ENCODE peak calls at places on chromosomes 4 and X, in six cellular contexts. I, O, V, Z, S and Q are unnamed samples.

GRCh38 chr4:99090511-99090910 is 1.9 kb upstream of the ADH5 start:
- DNase-seq in I (no peak), O (no peak), V (peak; percentile 15), Z (no peak), S (peak; percentile 41), Q (no peak)

GRCh38 chrX:18290200-18290599 is 64.3 kb downstream of the SCML2 start:
- DNase-seq in I (no peak), O (no peak), V (no peak), Z (no peak), S (no peak), Q (no peak)

GRCh38 chrX:147910607-147911006 is 1.1 kb upstream of the FMR1 start:
- DNase-seq in I (no peak), O (no peak), V (no peak), Z (no peak), S (no peak), Q (no peak)

GRCh38 chrX:13893826-13894225 is 76.9 kb upstream of the GPM6B start:
- DNase-seq in I (no peak), O (no peak), V (peak; percentile 32), Z (no peak), S (no peak), Q (no peak)

GRCh38 chrX:153643431-153644351 is 3.3 kb upstream of the DUSP9 start:
- DNase-seq in I (peak; percentile 79), O (no peak), V (no peak), Z (no peak), S (no peak), Q (peak; percentile 12)

GRCh38 chr4:82044141-82044993 is 329.4 kb downstream of the HNRNPD start:
- DNase-seq in I (peak; percentile 89), O (peak; percentile 33), V (peak; percentile 53), Z (no peak), S (peak; percentile 54), Q (peak; percentile 84)

GRCh38 chrX:23953908-23954269 is 46.1 kb downstream of the CXorf58 start:
- DNase-seq in I (peak; percentile 23), O (no peak), V (no peak), Z (no peak), S (no peak), Q (no peak)

GRCh38 chrX:49172280-49172780 is 632 bp downstream of the PLP2 start:
- DNase-seq in I (peak; percentile 94), O (no peak), V (peak; percentile 39), Z (no peak), S (peak; percentile 35), Q (peak; percentile 80)

GRCh38 chr4:3135155-3136011 is 60.9 kb downstream of the HTT start:
- DNase-seq in I (no peak), O (no peak), V (no peak), Z (no peak), S (peak; percentile 7), Q (no peak)

GRCh38 chr4:111323496-111323895 is 700.6 kb upstream of the PITX2 start:
- DNase-seq in I (no peak), O (no peak), V (peak; percentile 66), Z (peak; percentile 37), S (peak; percentile 53), Q (peak; percentile 14)

GRCh38 chr4:152369903-152370296 is 166.0 kb downstream of the FBXW7 start:
- DNase-seq in I (no peak), O (no peak), V (peak; percentile 16), Z (no peak), S (no peak), Q (no peak)

GRCh38 chr4:15011166-15011565 is 8.9 kb downstream of the CPEB2 start:
- DNase-seq in I (no peak), O (no peak), V (no peak), Z (no peak), S (no peak), Q (no peak)

GRCh38 chr4:101420661-101421060 is 73.3 kb upstream of the PPP3CA start:
- DNase-seq in I (no peak), O (no peak), V (peak; percentile 31), Z (no peak), S (peak; percentile 47), Q (no peak)

GRCh38 chr4:15425520-15425919 is 2.3 kb upstream of the C1QTNF7 start:
- DNase-seq in I (no peak), O (no peak), V (no peak), Z (no peak), S (no peak), Q (peak; percentile 10)

GRCh38 chr4:5541154-5541553 is 167.2 kb downstream of the EVC2 start:
- DNase-seq in I (no peak), O (no peak), V (no peak), Z (no peak), S (no peak), Q (no peak)
- TF ChIP-seq CTCF in I (no peak), O (no peak), V (no peak), Z (no peak), S (no peak), Q (no peak)

DNA sequence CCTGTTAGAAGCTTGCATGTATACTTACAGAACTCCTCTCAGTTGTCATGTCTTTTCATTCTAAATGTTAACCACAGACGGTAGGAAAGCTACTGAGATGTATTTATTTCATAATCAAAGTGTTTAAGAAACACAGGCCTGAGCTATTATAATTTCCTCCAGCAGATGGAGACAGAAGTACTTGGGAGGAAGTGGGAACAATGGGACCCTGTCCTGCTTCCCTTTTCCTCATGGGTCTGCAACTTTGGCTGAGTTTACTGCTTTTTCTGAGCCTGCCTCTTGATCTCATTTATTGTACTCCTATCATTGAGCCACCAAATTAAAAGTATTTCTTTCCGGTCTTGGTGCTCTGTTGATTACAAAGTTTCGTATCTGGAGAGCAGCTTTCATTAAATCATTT is 67.7 kb upstream of the SPANXN2 start:
- DNase-seq in I (no peak), O (no peak), V (peak; percentile 43), Z (no peak), S (peak; percentile 64), Q (peak; percentile 52)
- TF ChIP-seq CTCF in I (no peak), O (no peak), V (peak; percentile 50), Z (peak; percentile 53), S (peak; percentile 57), Q (peak; percentile 73)

DNA sequence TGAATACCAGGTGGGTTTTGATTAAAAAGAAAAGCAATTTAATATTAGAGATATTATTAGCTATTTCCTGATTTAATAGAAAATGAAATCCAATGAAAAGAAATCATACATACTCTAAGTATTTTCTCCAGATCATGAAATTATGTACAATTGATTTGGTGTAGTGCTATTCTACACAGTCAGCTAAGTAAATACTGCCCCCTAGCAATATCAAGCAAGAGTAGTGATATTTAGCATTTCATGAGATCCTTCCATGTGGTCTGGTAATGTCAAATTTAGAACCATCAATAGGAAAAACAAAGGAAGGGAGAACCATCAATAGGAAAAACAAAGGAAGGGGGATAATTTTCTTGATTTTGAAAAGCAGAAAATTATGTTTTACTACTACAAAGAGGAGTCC is 114.6 kb downstream of the TBCK start:
- DNase-seq in I (no peak), O (no peak), V (peak; percentile 22), Z (no peak), S (peak; percentile 36), Q (peak; percentile 27)
- TF ChIP-seq CTCF in I (no peak), O (peak; percentile 32), V (peak; percentile 65), Z (peak; percentile 44), S (peak; percentile 74), Q (peak; percentile 52)

GRCh38 chrX:57752866-57753265 is 72.8 kb upstream of the NLRP2B start:
- DNase-seq in I (no peak), O (no peak), V (no peak), Z (no peak), S (no peak), Q (no peak)
- TF ChIP-seq CTCF in I (no peak), O (no peak), V (no peak), Z (no peak), S (no peak), Q (no peak)

GRCh38 chr4:17238633-17239032 is 273.3 kb downstream of the QDPR start:
- DNase-seq in I (no peak), O (no peak), V (no peak), Z (no peak), S (no peak), Q (no peak)

GRCh38 chr4:17236686-17237085 is 275.2 kb downstream of the QDPR start:
- DNase-seq in I (no peak), O (no peak), V (peak; percentile 37), Z (peak; percentile 76), S (peak; percentile 23), Q (peak; percentile 3)

DNA sequence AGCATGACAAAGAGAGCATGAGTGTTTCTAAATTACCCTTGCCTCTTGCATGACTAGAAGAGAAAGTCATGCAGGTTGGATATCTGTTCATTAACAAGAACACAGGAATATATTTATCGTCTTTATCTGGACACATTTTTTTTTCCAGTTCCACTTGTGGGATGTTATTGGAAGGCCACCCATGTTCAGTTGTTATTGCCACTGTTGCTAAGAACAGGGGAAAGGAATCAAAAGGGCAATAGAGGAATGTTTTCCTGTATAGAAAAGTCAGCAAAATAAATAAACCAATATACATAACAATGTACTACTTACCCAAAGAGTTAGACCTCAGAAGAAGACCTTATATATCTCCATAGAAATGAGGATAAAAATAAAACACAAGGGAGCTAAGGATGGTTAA is 270.1 kb downstream of the QDPR start:
- DNase-seq in I (no peak), O (no peak), V (peak; percentile 28), Z (no peak), S (no peak), Q (no peak)
- TF ChIP-seq CTCF in I (no peak), O (no peak), V (no peak), Z (no peak), S (no peak), Q (no peak)